ENCODE peak calls at places on chromosome 1, in nine cellular contexts. One of them, this sample, is unnamed. For H3K27me3, the result is how much of the 10 kb centered on the place peaks cover.

GRCh38 chr1:59229138-59229537 is 67.8 kb upstream of the FGGY start:
- DNase-seq in transverse colon: no peak
- DNase-seq in gastrocnemius medialis: no peak
- DNase-seq in vagina: no peak
- DNase-seq in ovary: no peak
- DNase-seq in IMR-90: peak
- DNase-seq in thyroid gland: no peak
- DNase-seq in esophagus muscularis mucosa: no peak
- DNase-seq in breast epithelium: no peak
- DNase-seq in this sample: no peak

GRCh38 chr1:207268337-207268736 is 53.1 kb upstream of the CD55 start:
- DNase-seq in transverse colon: peak
- DNase-seq in gastrocnemius medialis: no peak
- DNase-seq in vagina: no peak
- DNase-seq in ovary: no peak
- DNase-seq in IMR-90: no peak
- DNase-seq in thyroid gland: no peak
- DNase-seq in esophagus muscularis mucosa: no peak
- DNase-seq in breast epithelium: no peak
- DNase-seq in this sample: no peak

GRCh38 chr1:25567710-25568089 is 24.3 kb downstream of the LDLRAP1 start:
- DNase-seq in transverse colon: no peak
- DNase-seq in gastrocnemius medialis: peak
- DNase-seq in vagina: no peak
- DNase-seq in ovary: no peak
- DNase-seq in IMR-90: no peak
- DNase-seq in thyroid gland: no peak
- DNase-seq in esophagus muscularis mucosa: no peak
- DNase-seq in breast epithelium: no peak
- DNase-seq in this sample: no peak

GRCh38 chr1:246417813-246418564 is 89.1 kb downstream of the SMYD3 start:
- DNase-seq in transverse colon: no peak
- DNase-seq in gastrocnemius medialis: no peak
- DNase-seq in vagina: no peak
- DNase-seq in ovary: no peak
- DNase-seq in IMR-90: no peak
- DNase-seq in thyroid gland: no peak
- DNase-seq in esophagus muscularis mucosa: no peak
- DNase-seq in breast epithelium: no peak
- DNase-seq in this sample: no peak

GRCh38 chr1:115753830-115754229 is 14.7 kb downstream of the CASQ2 start:
- DNase-seq in transverse colon: no peak
- DNase-seq in gastrocnemius medialis: peak
- DNase-seq in vagina: no peak
- DNase-seq in ovary: no peak
- DNase-seq in IMR-90: no peak
- DNase-seq in thyroid gland: peak
- DNase-seq in esophagus muscularis mucosa: peak
- DNase-seq in breast epithelium: no peak
- DNase-seq in this sample: peak

GRCh38 chr1:25062621-25063255 is 132.7 kb upstream of the RUNX3 start:
- DNase-seq in transverse colon: no peak
- DNase-seq in gastrocnemius medialis: no peak
- DNase-seq in vagina: no peak
- DNase-seq in ovary: no peak
- DNase-seq in IMR-90: no peak
- DNase-seq in thyroid gland: no peak
- DNase-seq in esophagus muscularis mucosa: no peak
- DNase-seq in breast epithelium: no peak
- DNase-seq in this sample: no peak

GRCh38 chr1:228464487-228464983 is 22.6 kb upstream of the RNF187 start:
- DNase-seq in transverse colon: peak
- DNase-seq in gastrocnemius medialis: peak
- DNase-seq in vagina: no peak
- DNase-seq in ovary: peak
- DNase-seq in IMR-90: peak
- DNase-seq in thyroid gland: peak
- DNase-seq in esophagus muscularis mucosa: peak
- DNase-seq in breast epithelium: peak
- DNase-seq in this sample: peak

GRCh38 chr1:44803062-44803311 is 2.8 kb downstream of the PLK3 start:
- DNase-seq in transverse colon: no peak
- DNase-seq in gastrocnemius medialis: no peak
- DNase-seq in vagina: no peak
- DNase-seq in ovary: no peak
- DNase-seq in IMR-90: no peak
- DNase-seq in thyroid gland: no peak
- DNase-seq in esophagus muscularis mucosa: no peak
- DNase-seq in breast epithelium: no peak
- DNase-seq in this sample: no peak

GRCh38 chr1:210876275-210876674 is 257.7 kb downstream of the KCNH1 start:
- DNase-seq in transverse colon: no peak
- DNase-seq in gastrocnemius medialis: no peak
- DNase-seq in vagina: no peak
- DNase-seq in ovary: no peak
- DNase-seq in IMR-90: no peak
- DNase-seq in thyroid gland: no peak
- DNase-seq in esophagus muscularis mucosa: no peak
- DNase-seq in breast epithelium: no peak
- DNase-seq in this sample: no peak

GRCh38 chr1:214234635-214235025 is 46.3 kb upstream of the SMYD2 start:
- DNase-seq in transverse colon: no peak
- DNase-seq in gastrocnemius medialis: no peak
- DNase-seq in vagina: no peak
- DNase-seq in ovary: no peak
- DNase-seq in IMR-90: peak
- DNase-seq in thyroid gland: no peak
- DNase-seq in esophagus muscularis mucosa: no peak
- DNase-seq in breast epithelium: no peak
- DNase-seq in this sample: no peak

GRCh38 chr1:238562376-238562775 is 671.7 kb upstream of the ZP4 start:
- DNase-seq in transverse colon: no peak
- DNase-seq in gastrocnemius medialis: no peak
- DNase-seq in vagina: no peak
- DNase-seq in ovary: no peak
- DNase-seq in IMR-90: peak
- DNase-seq in thyroid gland: no peak
- DNase-seq in esophagus muscularis mucosa: no peak
- DNase-seq in breast epithelium: no peak
- DNase-seq in this sample: no peak

GRCh38 chr1:193013005-193013404 is 46.2 kb downstream of the UCHL5 start:
- DNase-seq in transverse colon: no peak
- DNase-seq in gastrocnemius medialis: no peak
- DNase-seq in vagina: no peak
- DNase-seq in ovary: no peak
- DNase-seq in IMR-90: peak
- DNase-seq in thyroid gland: no peak
- DNase-seq in esophagus muscularis mucosa: no peak
- DNase-seq in breast epithelium: no peak
- DNase-seq in this sample: no peak

GRCh38 chr1:247347395-247348222 is 15.9 kb upstream of the ZNF496 start:
- DNase-seq in transverse colon: no peak
- DNase-seq in gastrocnemius medialis: no peak
- DNase-seq in vagina: no peak
- DNase-seq in ovary: no peak
- DNase-seq in IMR-90: no peak
- DNase-seq in thyroid gland: no peak
- DNase-seq in esophagus muscularis mucosa: no peak
- DNase-seq in breast epithelium: no peak
- DNase-seq in this sample: no peak

GRCh38 chr1:101781437-101781836 is 215.3 kb downstream of the OLFM3 start:
- DNase-seq in transverse colon: no peak
- DNase-seq in gastrocnemius medialis: no peak
- DNase-seq in vagina: no peak
- DNase-seq in ovary: no peak
- DNase-seq in IMR-90: no peak
- DNase-seq in thyroid gland: peak
- DNase-seq in esophagus muscularis mucosa: no peak
- DNase-seq in breast epithelium: no peak
- DNase-seq in this sample: no peak

GRCh38 chr1:101238041-101238515 is 1.3 kb downstream of the S1PR1 start:
- DNase-seq in transverse colon: no peak
- DNase-seq in gastrocnemius medialis: no peak
- DNase-seq in vagina: no peak
- DNase-seq in ovary: no peak
- DNase-seq in IMR-90: no peak
- DNase-seq in thyroid gland: no peak
- DNase-seq in esophagus muscularis mucosa: no peak
- DNase-seq in breast epithelium: no peak
- DNase-seq in this sample: no peak

GRCh38 chr1:2611034-2611501 is 21.7 kb downstream of the MMEL1 start:
- DNase-seq in transverse colon: peak
- DNase-seq in gastrocnemius medialis: peak
- DNase-seq in vagina: no peak
- DNase-seq in ovary: peak
- DNase-seq in IMR-90: no peak
- DNase-seq in thyroid gland: peak
- DNase-seq in esophagus muscularis mucosa: no peak
- DNase-seq in breast epithelium: no peak
- DNase-seq in this sample: no peak

GRCh38 chr1:26538480-26539412 is 9.2 kb downstream of the RPS6KA1 start:
- DNase-seq in transverse colon: peak
- DNase-seq in gastrocnemius medialis: no peak
- DNase-seq in vagina: no peak
- DNase-seq in ovary: no peak
- DNase-seq in IMR-90: peak
- DNase-seq in thyroid gland: peak
- DNase-seq in esophagus muscularis mucosa: no peak
- DNase-seq in breast epithelium: no peak
- DNase-seq in this sample: peak

DNA sequence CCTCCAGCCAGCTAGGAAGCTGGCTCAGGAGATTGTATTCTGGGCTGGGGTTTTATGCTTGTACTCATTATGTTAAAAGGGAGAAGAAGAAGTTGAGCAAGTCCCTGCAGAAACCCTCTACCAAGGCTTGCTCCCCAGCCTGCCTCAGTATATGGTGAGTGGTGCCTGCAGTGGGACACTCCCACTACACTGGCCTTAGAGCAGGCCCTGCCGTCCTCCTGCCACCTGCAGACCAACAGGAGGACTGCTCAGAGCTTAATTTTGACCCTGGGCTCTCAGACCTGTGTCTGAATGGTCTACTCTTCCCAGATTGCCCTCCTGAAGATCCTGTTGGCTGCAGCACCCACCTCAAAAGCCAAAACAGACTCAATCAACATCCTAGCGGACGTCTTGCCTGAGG is 13.0 kb downstream of the STRIP1 start:
- DNase-seq in transverse colon: no peak
- DNase-seq in gastrocnemius medialis: no peak
- DNase-seq in vagina: no peak
- DNase-seq in ovary: no peak
- DNase-seq in IMR-90: no peak
- DNase-seq in thyroid gland: no peak
- DNase-seq in esophagus muscularis mucosa: no peak
- DNase-seq in breast epithelium: no peak
- DNase-seq in this sample: no peak
- H3K27me3 ChIP-seq in transverse colon: under half
- H3K27me3 ChIP-seq in gastrocnemius medialis: under half
- H3K27me3 ChIP-seq in vagina: under half
- H3K27me3 ChIP-seq in ovary: under half
- H3K27me3 ChIP-seq in IMR-90: under half
- H3K27me3 ChIP-seq in thyroid gland: under half
- H3K27me3 ChIP-seq in esophagus muscularis mucosa: under half
- H3K27me3 ChIP-seq in breast epithelium: under half
- H3K27me3 ChIP-seq in this sample: under half

GRCh38 chr1:16631248-16632043 is 18.1 kb upstream of the NBPF1 start:
- DNase-seq in transverse colon: peak
- DNase-seq in gastrocnemius medialis: peak
- DNase-seq in vagina: peak
- DNase-seq in ovary: peak
- DNase-seq in IMR-90: no peak
- DNase-seq in thyroid gland: no peak
- DNase-seq in esophagus muscularis mucosa: no peak
- DNase-seq in breast epithelium: peak
- DNase-seq in this sample: peak
- TF ChIP-seq POLR2A in transverse colon: no peak
- TF ChIP-seq POLR2A in gastrocnemius medialis: no peak
- TF ChIP-seq POLR2A in vagina: no peak
- TF ChIP-seq POLR2A in ovary: peak
- TF ChIP-seq POLR2A in IMR-90: no peak
- TF ChIP-seq POLR2A in thyroid gland: no peak
- TF ChIP-seq POLR2A in esophagus muscularis mucosa: no peak
- TF ChIP-seq POLR2A in breast epithelium: no peak
- TF ChIP-seq POLR2A in this sample: no peak

DNA sequence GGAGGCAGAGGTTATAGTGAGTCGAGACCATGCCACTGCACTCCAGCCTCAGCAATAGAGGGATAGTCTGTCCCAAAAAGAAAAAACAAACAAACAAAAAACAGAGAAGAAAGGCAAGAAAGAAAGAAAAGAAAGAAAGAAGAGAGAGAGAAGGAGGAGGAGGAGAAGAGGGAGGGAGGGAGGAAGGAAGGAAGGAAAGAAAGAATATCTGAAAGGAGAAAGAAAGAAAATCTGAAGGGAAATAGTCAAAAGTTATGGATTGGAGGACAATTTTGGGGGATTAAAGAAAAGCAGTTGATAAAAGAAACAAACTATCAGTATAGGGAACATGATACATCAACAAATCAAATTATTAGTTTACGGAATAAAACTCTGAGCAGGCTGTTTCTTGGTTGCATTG is 67.4 kb upstream of the TBX15 start:
- DNase-seq in transverse colon: no peak
- DNase-seq in gastrocnemius medialis: no peak
- DNase-seq in vagina: no peak
- DNase-seq in ovary: no peak
- DNase-seq in IMR-90: no peak
- DNase-seq in thyroid gland: no peak
- DNase-seq in esophagus muscularis mucosa: no peak
- DNase-seq in breast epithelium: no peak
- DNase-seq in this sample: no peak
- H3K27me3 ChIP-seq in transverse colon: under half
- H3K27me3 ChIP-seq in gastrocnemius medialis: under half
- H3K27me3 ChIP-seq in vagina: under half
- H3K27me3 ChIP-seq in ovary: under half
- H3K27me3 ChIP-seq in IMR-90: under half
- H3K27me3 ChIP-seq in thyroid gland: under half
- H3K27me3 ChIP-seq in esophagus muscularis mucosa: under half
- H3K27me3 ChIP-seq in breast epithelium: under half
- H3K27me3 ChIP-seq in this sample: under half

DNA sequence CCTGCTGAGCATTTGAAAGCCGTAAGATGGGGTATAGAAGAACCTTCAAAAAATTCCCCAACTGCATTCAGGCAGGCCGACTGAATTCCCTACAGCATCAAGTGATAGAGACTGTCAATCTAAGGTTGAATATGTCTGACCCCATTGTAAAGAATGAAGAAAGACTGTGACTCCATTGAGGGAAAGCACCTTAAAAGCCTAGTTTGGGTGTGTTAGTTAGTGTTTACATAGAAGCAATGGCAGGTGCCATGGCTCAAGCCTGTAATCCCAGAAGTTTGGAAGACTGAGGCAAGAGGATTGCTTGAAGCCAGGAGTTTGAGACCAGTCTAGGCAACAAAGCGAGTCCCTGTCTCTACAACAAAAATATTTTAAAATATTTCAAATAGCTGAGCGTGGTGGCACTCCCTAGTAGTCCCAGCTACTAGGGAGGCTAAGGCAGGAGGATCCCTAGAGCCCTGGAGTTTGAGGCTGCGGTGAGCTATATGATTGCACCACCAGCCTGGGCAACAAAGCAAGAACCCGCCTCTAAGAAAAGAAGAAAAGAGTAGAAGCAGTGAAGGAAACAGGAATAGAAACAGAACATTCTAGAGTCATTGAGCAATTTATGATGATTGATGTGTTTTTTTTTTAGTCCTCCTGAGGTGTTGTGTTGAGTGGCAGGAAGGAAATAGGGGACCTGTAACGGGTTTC is 15.4 kb downstream of the POLR3GL start:
- DNase-seq in transverse colon: peak
- DNase-seq in gastrocnemius medialis: peak
- DNase-seq in vagina: no peak
- DNase-seq in ovary: no peak
- DNase-seq in IMR-90: no peak
- DNase-seq in thyroid gland: no peak
- DNase-seq in esophagus muscularis mucosa: no peak
- DNase-seq in breast epithelium: no peak
- DNase-seq in this sample: no peak
- TF ChIP-seq POLR2A in transverse colon: peak
- TF ChIP-seq POLR2A in gastrocnemius medialis: no peak
- TF ChIP-seq POLR2A in vagina: peak
- TF ChIP-seq POLR2A in ovary: no peak
- TF ChIP-seq POLR2A in IMR-90: no peak
- TF ChIP-seq POLR2A in thyroid gland: no peak
- TF ChIP-seq POLR2A in esophagus muscularis mucosa: no peak
- TF ChIP-seq POLR2A in breast epithelium: no peak
- TF ChIP-seq POLR2A in this sample: no peak